ENCODE peak calls at places on chromosomes 5 and 9, in eight cellular contexts. G is kidney tubule cell; X is OCI-M1; B is naive thymus-derived CD4-positive, alpha-beta T cell; P is Calu3; O is activated CD4-positive, alpha-beta T cell treated with anti-CD3 and anti-CD28 coated beads, Interleukin-2, amount 50 U/mL, for 48 hours; T is effector memory CD4-positive, alpha-beta T cell; E is brain microvascular endothelial cell. S is an unnamed sample.

GRCh38 chr9:126411225-126411947 is 84.8 kb downstream of the MVB12B start:
- DNase-seq in E (no peak), T (no peak), X (peak), O (no peak), P (no peak), G (peak), B (peak), S (no peak)

GRCh38 chr9:126842977-126843799 is 17.3 kb upstream of the ZBTB34 start:
- DNase-seq in O (no peak), T (no peak), B (no peak), P (peak), G (peak), E (no peak), X (no peak), S (no peak)

GRCh38 chr9:99353408-99353807 is 131.3 kb downstream of the SEC61B start:
- DNase-seq in P (no peak), T (no peak), G (no peak), E (peak), X (no peak), B (no peak), O (no peak), S (no peak)

GRCh38 chr5:126683912-126684311 is 83.2 kb downstream of the PHAX start:
- DNase-seq in X (no peak), G (no peak), O (no peak), T (no peak), E (no peak), B (no peak), P (no peak), S (no peak)

GRCh38 chr5:157821822-157822622 is 36.9 kb downstream of the CLINT1 start:
- DNase-seq in B (no peak), G (peak), T (no peak), E (peak), P (no peak), O (no peak), X (no peak), S (no peak)

GRCh38 chr5:43354774-43355173 is 41.6 kb upstream of the HMGCS1 start:
- DNase-seq in E (no peak), T (no peak), G (no peak), P (no peak), B (no peak), O (no peak), X (no peak), S (no peak)

GRCh38 chr5:37849641-37850040 is 9.8 kb upstream of the GDNF start:
- DNase-seq in X (no peak), B (no peak), E (no peak), G (no peak), O (no peak), P (no peak), T (no peak), S (no peak)

GRCh38 chr9:34139477-34140146 is 13.1 kb upstream of the DCAF12 start:
- DNase-seq in G (peak), E (peak), P (peak), O (no peak), T (no peak), X (peak), B (no peak), S (no peak)

GRCh38 chr5:180646963-180647305 is 2.5 kb downstream of the FLT4 start:
- DNase-seq in O (no peak), B (no peak), T (no peak), E (no peak), G (no peak), X (no peak), P (no peak), S (no peak)